ENCODE peak calls at places on chromosomes 6 and 20, in six cellular contexts. One of them, this sample, is unnamed.

GRCh38 chr6:151400473-151400872 is 9.1 kb upstream of the ZBTB2 start:
- DNase-seq in GM12891: no peak
- DNase-seq in GM12878: no peak
- DNase-seq in HepG2: no peak
- DNase-seq in K562: no peak
- DNase-seq in H1: no peak
- DNase-seq in this sample: no peak

GRCh38 chr20:46688151-46689081 is 828 bp downstream of the TP53RK start:
- DNase-seq in GM12878: no peak
- DNase-seq in HepG2: no peak
- DNase-seq in GM12891: no peak
- DNase-seq in K562: no peak
- DNase-seq in H1: no peak
- DNase-seq in this sample: no peak

GRCh38 chr6:142474446-142475289 is 172.9 kb downstream of the ADGRG6 start:
- DNase-seq in HepG2: peak; percentile 63
- DNase-seq in K562: peak; percentile 58
- DNase-seq in GM12878: no peak
- DNase-seq in GM12891: no peak
- DNase-seq in H1: peak; percentile 76
- DNase-seq in this sample: peak; percentile 3

GRCh38 chr6:139373154-139373927 is 1.1 kb downstream of the CITED2 start:
- DNase-seq in H1: peak; percentile 61
- DNase-seq in GM12878: peak; percentile 37
- DNase-seq in HepG2: peak; percentile 50
- DNase-seq in K562: peak; percentile 43
- DNase-seq in GM12891: peak; percentile 31
- DNase-seq in this sample: peak; percentile 26

GRCh38 chr20:64233725-64234124 is 21.8 kb upstream of the PCMTD2 start:
- DNase-seq in HepG2: no peak
- DNase-seq in H1: no peak
- DNase-seq in GM12878: no peak
- DNase-seq in GM12891: no peak
- DNase-seq in K562: no peak
- DNase-seq in this sample: no peak

GRCh38 chr6:89251170-89251569 is 34.0 kb upstream of the GABRR1 start:
- DNase-seq in K562: no peak
- DNase-seq in GM12891: no peak
- DNase-seq in GM12878: no peak
- DNase-seq in H1: peak; percentile 17
- DNase-seq in HepG2: no peak
- DNase-seq in this sample: no peak

GRCh38 chr20:57393321-57394086 is 2.3 kb downstream of the RBM38 start:
- DNase-seq in GM12878: no peak
- DNase-seq in K562: no peak
- DNase-seq in GM12891: no peak
- DNase-seq in HepG2: no peak
- DNase-seq in H1: no peak
- DNase-seq in this sample: no peak

GRCh38 chr6:37123957-37124729 is 45.8 kb upstream of the PIM1 start:
- DNase-seq in K562: no peak
- DNase-seq in H1: no peak
- DNase-seq in GM12891: no peak
- DNase-seq in HepG2: no peak
- DNase-seq in GM12878: no peak
- DNase-seq in this sample: no peak

GRCh38 chr6:112038756-112039430 is 15.0 kb upstream of the CCN6 start:
- DNase-seq in K562: no peak
- DNase-seq in HepG2: no peak
- DNase-seq in GM12891: no peak
- DNase-seq in H1: no peak
- DNase-seq in GM12878: no peak
- DNase-seq in this sample: no peak

GRCh38 chr6:152296648-152297376 is 340.4 kb downstream of the SYNE1 start:
- DNase-seq in H1: no peak
- DNase-seq in GM12891: no peak
- DNase-seq in GM12878: no peak
- DNase-seq in HepG2: peak; percentile 45
- DNase-seq in K562: no peak
- DNase-seq in this sample: no peak

GRCh38 chr6:108115598-108116058 is 41.1 kb upstream of the OSTM1 start:
- DNase-seq in H1: peak; percentile 68
- DNase-seq in GM12891: no peak
- DNase-seq in K562: peak; percentile 46
- DNase-seq in HepG2: peak; percentile 47
- DNase-seq in GM12878: no peak
- DNase-seq in this sample: no peak

GRCh38 chr20:17827759-17828559 is 128.2 kb downstream of the BANF2 start:
- DNase-seq in GM12891: no peak
- DNase-seq in K562: no peak
- DNase-seq in H1: no peak
- DNase-seq in HepG2: peak; percentile 81
- DNase-seq in GM12878: no peak
- DNase-seq in this sample: no peak

GRCh38 chr6:15292721-15293302 is 46.9 kb downstream of the JARID2 start:
- DNase-seq in HepG2: no peak
- DNase-seq in K562: no peak
- DNase-seq in GM12891: no peak
- DNase-seq in GM12878: no peak
- DNase-seq in H1: no peak
- DNase-seq in this sample: no peak

GRCh38 chr6:132161283-132161682 is 210.1 kb upstream of the CCN2 start:
- DNase-seq in H1: no peak
- DNase-seq in GM12891: no peak
- DNase-seq in HepG2: peak; percentile 45
- DNase-seq in K562: no peak
- DNase-seq in GM12878: no peak
- DNase-seq in this sample: no peak

GRCh38 chr20:62591591-62591990 is 50.7 kb upstream of the SLCO4A1 start:
- DNase-seq in HepG2: no peak
- DNase-seq in GM12878: no peak
- DNase-seq in H1: no peak
- DNase-seq in GM12891: no peak
- DNase-seq in K562: no peak
- DNase-seq in this sample: no peak

GRCh38 chr6:3859878-3860552 is 10.8 kb downstream of the FAM50B start:
- DNase-seq in H1: no peak
- DNase-seq in GM12878: no peak
- DNase-seq in GM12891: no peak
- DNase-seq in K562: no peak
- DNase-seq in HepG2: no peak
- DNase-seq in this sample: no peak

GRCh38 chr6:147787407-147787806 is 278.9 kb downstream of the SAMD5 start:
- DNase-seq in K562: no peak
- DNase-seq in H1: no peak
- DNase-seq in GM12891: no peak
- DNase-seq in GM12878: no peak
- DNase-seq in HepG2: peak; percentile 25
- DNase-seq in this sample: no peak

GRCh38 chr6:83215131-83216047 is 22.2 kb downstream of the RWDD2A start:
- DNase-seq in H1: no peak
- DNase-seq in HepG2: peak; percentile 66
- DNase-seq in GM12878: peak; percentile 40
- DNase-seq in GM12891: no peak
- DNase-seq in K562: peak; percentile 41
- DNase-seq in this sample: no peak

GRCh38 chr6:106182455-106182854 is 96.3 kb downstream of the PRDM1 start:
- DNase-seq in K562: no peak
- DNase-seq in GM12891: no peak
- DNase-seq in HepG2: no peak
- DNase-seq in GM12878: peak; percentile 92
- DNase-seq in H1: no peak
- DNase-seq in this sample: no peak

GRCh38 chr6:155436981-155437749 is 18.5 kb downstream of the NOX3 start:
- DNase-seq in GM12878: no peak
- DNase-seq in H1: no peak
- DNase-seq in HepG2: peak; percentile 31
- DNase-seq in GM12891: no peak
- DNase-seq in K562: no peak
- DNase-seq in this sample: no peak

GRCh38 chr6:31760790-31761189 is 1.7 kb upstream of the SAPCD1 start:
- DNase-seq in H1: no peak
- DNase-seq in GM12891: no peak
- DNase-seq in HepG2: no peak
- DNase-seq in GM12878: no peak
- DNase-seq in K562: no peak
- DNase-seq in this sample: no peak

GRCh38 chr6:31762878-31763616 is 591 bp downstream of the SAPCD1 start:
- DNase-seq in HepG2: no peak
- DNase-seq in H1: no peak
- DNase-seq in GM12878: no peak
- DNase-seq in GM12891: no peak
- DNase-seq in K562: no peak
- DNase-seq in this sample: no peak

GRCh38 chr6:31762356-31762755 is at the start of gene SAPCD1:
- DNase-seq in H1: no peak
- DNase-seq in K562: no peak
- DNase-seq in GM12878: no peak
- DNase-seq in HepG2: no peak
- DNase-seq in GM12891: no peak
- DNase-seq in this sample: no peak

GRCh38 chr6:31763617-31763940 is 1.1 kb downstream of the SAPCD1 start:
- DNase-seq in H1: no peak
- DNase-seq in HepG2: peak; percentile 68
- DNase-seq in K562: no peak
- DNase-seq in GM12891: no peak
- DNase-seq in GM12878: no peak
- DNase-seq in this sample: no peak

DNA sequence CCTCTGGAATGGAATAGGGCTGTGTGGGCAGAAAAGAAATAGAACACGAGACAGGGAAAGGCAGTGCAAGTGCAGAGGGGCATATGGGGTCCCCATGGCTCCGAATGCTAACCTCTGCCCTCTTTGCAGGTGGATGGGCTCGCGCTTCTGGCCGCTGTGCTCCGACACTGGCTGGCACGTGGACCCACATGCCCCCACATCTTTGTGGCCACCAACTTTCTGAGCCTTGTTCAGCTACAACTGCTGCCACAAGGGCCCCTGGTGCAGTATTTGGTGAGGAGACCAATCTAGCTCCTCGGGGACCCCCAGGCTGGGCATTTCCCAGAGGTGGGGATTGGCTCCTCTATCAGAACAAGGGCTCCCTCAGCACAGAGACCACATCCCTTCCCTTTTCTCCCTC is 1.1 kb upstream of the SAPCD1 start:
- DNase-seq in HepG2: no peak
- DNase-seq in K562: no peak
- DNase-seq in H1: no peak
- DNase-seq in GM12891: no peak
- DNase-seq in GM12878: no peak
- DNase-seq in this sample: no peak
- TF ChIP-seq POLR2AphosphoS5 in HepG2: no peak
- TF ChIP-seq POLR2AphosphoS5 in K562: no peak
- TF ChIP-seq POLR2AphosphoS5 in H1: no peak
- TF ChIP-seq POLR2AphosphoS5 in GM12891: no peak
- TF ChIP-seq POLR2AphosphoS5 in GM12878: no peak
- TF ChIP-seq POLR2AphosphoS5 in this sample: no peak

GRCh38 chr6:125747589-125748533 is 1.6 kb upstream of the HEY2 start:
- DNase-seq in GM12878: no peak
- DNase-seq in HepG2: no peak
- DNase-seq in K562: peak; percentile 13
- DNase-seq in GM12891: no peak
- DNase-seq in H1: peak; percentile 76
- DNase-seq in this sample: no peak
- TF ChIP-seq POLR2A in GM12878: no peak
- TF ChIP-seq POLR2A in HepG2: no peak
- TF ChIP-seq POLR2A in K562: no peak
- TF ChIP-seq POLR2A in GM12891: no peak
- TF ChIP-seq POLR2A in H1: no peak
- TF ChIP-seq POLR2A in this sample: no peak

GRCh38 chr20:60727425-60727824 is 524.6 kb upstream of the CDH4 start:
- DNase-seq in GM12891: no peak
- DNase-seq in H1: no peak
- DNase-seq in HepG2: no peak
- DNase-seq in GM12878: no peak
- DNase-seq in K562: no peak
- DNase-seq in this sample: no peak
- TF ChIP-seq TAF1 in GM12891: no peak
- TF ChIP-seq TAF1 in H1: no peak
- TF ChIP-seq TAF1 in HepG2: no peak
- TF ChIP-seq TAF1 in GM12878: no peak
- TF ChIP-seq TAF1 in K562: no peak
- TF ChIP-seq TAF1 in this sample: no peak

GRCh38 chr6:75691012-75691411 is 58.0 kb upstream of the MYO6 start:
- DNase-seq in H1: no peak
- DNase-seq in HepG2: no peak
- DNase-seq in K562: no peak
- DNase-seq in GM12891: no peak
- DNase-seq in GM12878: no peak
- DNase-seq in this sample: no peak

GRCh38 chr6:75693534-75693933 is 55.5 kb upstream of the MYO6 start:
- DNase-seq in GM12878: no peak
- DNase-seq in K562: no peak
- DNase-seq in GM12891: no peak
- DNase-seq in H1: no peak
- DNase-seq in HepG2: peak; percentile 2
- DNase-seq in this sample: no peak

GRCh38 chr6:75694406-75694805 is 54.6 kb upstream of the MYO6 start:
- DNase-seq in H1: no peak
- DNase-seq in HepG2: no peak
- DNase-seq in K562: no peak
- DNase-seq in GM12878: no peak
- DNase-seq in GM12891: no peak
- DNase-seq in this sample: no peak

DNA sequence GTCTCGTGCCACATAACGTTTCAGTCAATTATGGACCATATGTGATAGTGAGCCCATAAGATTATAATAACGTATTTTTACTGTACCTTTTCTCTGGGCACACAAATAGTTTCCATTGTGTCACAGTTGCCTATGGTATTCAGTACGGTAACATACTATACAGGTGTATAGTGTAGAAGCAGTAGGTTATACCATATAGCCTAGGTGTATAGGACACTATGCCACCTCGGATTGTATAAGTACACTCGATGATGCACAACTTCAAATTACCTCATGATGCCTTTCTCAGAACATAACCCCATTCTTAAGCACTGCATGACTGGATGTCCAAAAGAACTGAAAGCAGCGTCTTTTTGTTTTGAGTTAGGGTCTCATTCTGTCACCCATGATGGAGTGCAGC is 59.5 kb upstream of the MYO6 start:
- DNase-seq in GM12891: no peak
- DNase-seq in K562: no peak
- DNase-seq in HepG2: no peak
- DNase-seq in GM12878: no peak
- DNase-seq in H1: no peak
- DNase-seq in this sample: no peak
- TF ChIP-seq POLR2AphosphoS5 in GM12891: no peak
- TF ChIP-seq POLR2AphosphoS5 in K562: no peak
- TF ChIP-seq POLR2AphosphoS5 in HepG2: no peak
- TF ChIP-seq POLR2AphosphoS5 in GM12878: no peak
- TF ChIP-seq POLR2AphosphoS5 in H1: no peak
- TF ChIP-seq POLR2AphosphoS5 in this sample: no peak

This sample was measured in GM12892.